ENCODE peak calls at places on chromosomes 5 and 9, in eight cellular contexts. E, C, X, A, T, D, M and K are unnamed samples.
A peak's percentile ranks its signal among the peaks of the same experiment; 100 is the strongest.

GRCh38 chr9:134442087-134442470 is 115.8 kb downstream of the RXRA start:
- DNase-seq in A (no peak), X (no peak), D (no peak), M (no peak), T (no peak), C (no peak), E (no peak), K (no peak)

GRCh38 chr5:142655339-142656267 is 30.3 kb downstream of the FGF1 start:
- DNase-seq in D (peak; percentile 69), X (no peak), C (peak; percentile 83), M (peak; percentile 67), T (peak; percentile 89), E (peak; percentile 91), A (peak; percentile 81), K (peak; percentile 54)

GRCh38 chr5:36200513-36200912 is 41.2 kb downstream of the NADK2 start:
- DNase-seq in E (no peak), A (no peak), T (no peak), C (no peak), M (no peak), X (no peak), D (no peak), K (no peak)

GRCh38 chr9:73683862-73684591 is 532.4 kb downstream of the ANXA1 start:
- DNase-seq in D (peak; percentile 31), M (no peak), C (no peak), A (no peak), E (peak; percentile 47), X (peak; percentile 5), T (peak; percentile 9), K (peak; percentile 30)

GRCh38 chr5:176734756-176735342 is 75.5 kb upstream of the UNC5A start:
- DNase-seq in E (no peak), D (no peak), C (no peak), M (peak; percentile 1), A (no peak), X (no peak), T (no peak), K (no peak)

GRCh38 chr9:38183994-38184568 is 115.1 kb upstream of the SHB start:
- DNase-seq in M (no peak), A (no peak), X (no peak), C (no peak), E (peak; percentile 20), T (no peak), D (no peak), K (no peak)

GRCh38 chr5:77774981-77775772 is 962 bp downstream of the TBCA start:
- DNase-seq in C (no peak), T (no peak), A (no peak), D (no peak), M (no peak), E (no peak), X (peak; percentile 0), K (no peak)

GRCh38 chr9:8895498-8896224 is 1096.1 kb upstream of the DMAC1 start:
- DNase-seq in D (peak; percentile 32), C (no peak), A (no peak), T (peak; percentile 9), X (no peak), E (no peak), M (no peak), K (peak; percentile 57)

GRCh38 chr5:54754420-54754819 is 231.0 kb downstream of the ESM1 start:
- DNase-seq in A (no peak), M (no peak), D (no peak), T (no peak), E (no peak), X (no peak), C (no peak), K (no peak)

GRCh38 chr5:154627711-154628678 is 127.2 kb upstream of the LARP1 start:
- DNase-seq in E (peak; percentile 78), A (no peak), X (peak; percentile 29), M (no peak), C (no peak), D (no peak), T (peak; percentile 9), K (no peak)

GRCh38 chr5:39148983-39149534 is 70.3 kb downstream of the FYB1 start:
- DNase-seq in A (no peak), X (no peak), T (no peak), M (no peak), D (no peak), E (peak; percentile 20), C (no peak), K (no peak)

GRCh38 chr5:55868846-55869245 is 17.7 kb downstream of the IL31RA start:
- DNase-seq in X (peak; percentile 79), E (peak; percentile 91), C (no peak), D (no peak), T (no peak), A (no peak), M (no peak), K (no peak)

GRCh38 chr5:56735845-56736641 is 79.3 kb upstream of the MAP3K1 start:
- DNase-seq in A (no peak), D (no peak), M (no peak), C (no peak), T (no peak), X (no peak), E (no peak), K (no peak)

GRCh38 chr5:14956423-14957046 is 85.0 kb upstream of the ANKH start:
- DNase-seq in X (no peak), A (no peak), T (no peak), C (no peak), E (no peak), D (no peak), M (no peak), K (peak; percentile 23)

GRCh38 chr5:140576776-140577201 is 12.2 kb downstream of the SLC35A4 start:
- DNase-seq in E (no peak), T (no peak), X (no peak), M (no peak), D (no peak), A (no peak), C (no peak), K (no peak)

GRCh38 chr9:98255064-98255577 is 328 bp downstream of the TBC1D2 start:
- DNase-seq in D (no peak), T (peak; percentile 49), X (no peak), E (peak; percentile 52), M (no peak), C (peak; percentile 46), A (no peak), K (no peak)

GRCh38 chr5:146548781-146549449 is 32.9 kb upstream of the GPR151 start:
- DNase-seq in D (no peak), E (no peak), M (no peak), C (no peak), X (no peak), A (no peak), T (no peak), K (no peak)

GRCh38 chr5:14720236-14720923 is 55.9 kb downstream of the OTULIN start:
- DNase-seq in C (no peak), A (no peak), E (peak; percentile 62), M (no peak), D (no peak), T (no peak), X (peak; percentile 38), K (no peak)

GRCh38 chr9:76459691-76460635 is 981 bp downstream of the GCNT1 start:
- DNase-seq in A (no peak), T (peak; percentile 58), E (peak; percentile 67), D (peak; percentile 23), C (peak; percentile 58), M (peak; percentile 5), X (peak; percentile 17), K (no peak)

GRCh38 chr5:111133436-111133751 is 41.2 kb downstream of the WDR36 start:
- DNase-seq in M (no peak), A (no peak), X (no peak), T (no peak), C (no peak), D (no peak), E (no peak), K (no peak)

GRCh38 chr9:136355616-136356557 is 7.7 kb downstream of the DNLZ start:
- DNase-seq in T (no peak), M (no peak), C (no peak), X (no peak), E (no peak), D (no peak), A (no peak), K (no peak)

GRCh38 chr9:81361311-81361710 is 328.0 kb downstream of the TLE1 start:
- DNase-seq in M (no peak), A (no peak), X (no peak), D (no peak), E (no peak), C (no peak), T (no peak), K (no peak)

GRCh38 chr5:178651046-178651810 is 24.4 kb upstream of the CLK4 start:
- DNase-seq in E (peak; percentile 23), C (no peak), T (no peak), A (no peak), M (no peak), D (no peak), X (peak; percentile 41), K (no peak)

GRCh38 chr5:180718810-180719453 is 20.9 kb downstream of the OR2Y1 start:
- DNase-seq in T (peak; percentile 53), C (no peak), D (peak; percentile 24), X (no peak), M (peak; percentile 59), A (no peak), E (peak; percentile 32), K (peak; percentile 13)

GRCh38 chr9:98324801-98325200 is 69.4 kb upstream of the TBC1D2 start:
- DNase-seq in E (no peak), T (no peak), D (no peak), A (no peak), M (no peak), C (no peak), X (no peak), K (no peak)

GRCh38 chr5:32542216-32543059 is 42.9 kb upstream of the SUB1 start:
- DNase-seq in M (no peak), X (no peak), C (no peak), A (no peak), T (no peak), D (no peak), E (no peak), K (no peak)

GRCh38 chr9:7103382-7104170 is 345.8 kb downstream of the KDM4C start:
- DNase-seq in T (no peak), C (no peak), X (no peak), M (no peak), D (no peak), A (no peak), E (no peak), K (peak; percentile 51)